ENCODE peak calls at places on chromosome 20, in four cellular contexts. Q is Peyer's patch, J is MCF 10A, O is hypothalamus. S is an unnamed sample.

GRCh38 chr20:34992751-34993417 is 37.2 kb downstream of the MYH7B start:
- DNase-seq in Q (no peak), J (no peak), O (no peak), S (no peak)

GRCh38 chr20:35395728-35396127 is 16.0 kb downstream of the UQCC1 start:
- DNase-seq in Q (no peak), J (no peak), O (no peak), S (no peak)

GRCh38 chr20:13644010-13644409 is 5.3 kb upstream of the TASP1 start:
- DNase-seq in Q (no peak), J (peak), O (no peak), S (no peak)

GRCh38 chr20:36384022-36384619 is 78.0 kb downstream of the DLGAP4 start:
- DNase-seq in Q (no peak), J (peak), O (no peak), S (no peak)

GRCh38 chr20:51767018-51767866 is 948 bp downstream of the ATP9A start:
- DNase-seq in Q (peak), J (peak), O (no peak), S (peak)

GRCh38 chr20:11178946-11179654 is 505.3 kb upstream of the JAG1 start:
- DNase-seq in Q (no peak), J (peak), O (no peak), S (no peak)

GRCh38 chr20:22776369-22776768 is 192.0 kb upstream of the FOXA2 start:
- DNase-seq in Q (no peak), J (no peak), O (no peak), S (no peak)

GRCh38 chr20:18781509-18781908 is 32.1 kb upstream of the SCP2D1 start:
- DNase-seq in Q (no peak), J (no peak), O (no peak), S (no peak)

GRCh38 chr20:41654884-41655283 is 36.7 kb upstream of the CHD6 start:
- DNase-seq in Q (no peak), J (peak), O (no peak), S (no peak)

GRCh38 chr20:47295921-47296426 is 60.5 kb downstream of the ZMYND8 start:
- DNase-seq in Q (peak), J (peak), O (no peak), S (peak)

GRCh38 chr20:10110151-10110550 is 75.4 kb downstream of the ANKEF1 start:
- DNase-seq in Q (no peak), J (peak), O (no peak), S (no peak)

GRCh38 chr20:62182469-62183425 is at the start of gene MTG2:
- DNase-seq in Q (peak), J (peak), O (peak), S (peak)

GRCh38 chr20:38202153-38202981 is 37.3 kb upstream of the TGM2 start:
- DNase-seq in Q (peak), J (no peak), O (no peak), S (no peak)

GRCh38 chr20:31595654-31596411 is 9.3 kb upstream of the ID1 start:
- DNase-seq in Q (peak), J (peak), O (no peak), S (no peak)

GRCh38 chr20:13336308-13337089 is 115.4 kb downstream of the ISM1 start:
- DNase-seq in Q (no peak), J (peak), O (no peak), S (no peak)

GRCh38 chr20:47585087-47585747 is 83.5 kb downstream of the NCOA3 start:
- DNase-seq in Q (no peak), J (no peak), O (no peak), S (no peak)

GRCh38 chr20:63091901-63092659 is 85.3 kb upstream of the BHLHE23 start:
- DNase-seq in Q (peak), J (no peak), O (no peak), S (no peak)

GRCh38 chr20:63189322-63189642 is 26.6 kb downstream of the YTHDF1 start:
- DNase-seq in Q (no peak), J (no peak), O (no peak), S (no peak)

GRCh38 chr20:61968036-61968810 is 97.5 kb downstream of the TAF4 start:
- DNase-seq in Q (peak), J (no peak), O (no peak), S (no peak)

GRCh38 chr20:37392441-37393195 is 46.7 kb downstream of the SRC start:
- DNase-seq in Q (no peak), J (no peak), O (no peak), S (no peak)

GRCh38 chr20:32560989-32561830 is 23.9 kb downstream of the NOL4L start:
- DNase-seq in Q (no peak), J (no peak), O (no peak), S (no peak)

GRCh38 chr20:23115823-23116222 is 29.7 kb upstream of the CD93 start:
- DNase-seq in Q (no peak), J (no peak), O (no peak), S (no peak)